ENCODE peak calls at places on chromosomes 12 and 14, in eight cellular contexts. O is AG09309; W is endothelial cell; D is CD8-positive, alpha-beta T cell; C is uterus; X is CD4-positive, alpha-beta T cell; Z is Panc1; Y is ascending aorta. I is an unnamed sample.

GRCh38 chr14:101071493-101071891 is 168.0 kb upstream of the RTL1 start:
- DNase-seq in O (no peak), W (no peak), D (no peak), C (peak; percentile 9), X (no peak), Z (no peak), Y (peak; percentile 49), I (no peak)

GRCh38 chr14:75967866-75968265 is 13.9 kb downstream of the TGFB3 start:
- DNase-seq in O (no peak), W (no peak), D (no peak), C (no peak), X (no peak), Z (no peak), Y (no peak), I (no peak)

GRCh38 chr14:91744068-91744480 is 12.2 kb upstream of the CATSPERB start:
- DNase-seq in O (no peak), W (no peak), D (no peak), C (no peak), X (no peak), Z (no peak), Y (no peak), I (peak; percentile 68)

GRCh38 chr12:107525063-107525718 is 160.4 kb upstream of the PWP1 start:
- DNase-seq in O (no peak), W (no peak), D (no peak), C (no peak), X (no peak), Z (no peak), Y (no peak), I (no peak)

GRCh38 chr12:132161046-132161781 is 17.0 kb downstream of the NOC4L start:
- DNase-seq in O (no peak), W (no peak), D (no peak), C (no peak), X (no peak), Z (no peak), Y (no peak), I (no peak)

GRCh38 chr12:88309546-88309945 is 167.4 kb downstream of the TMTC3 start:
- DNase-seq in O (peak; percentile 55), W (no peak), D (no peak), C (no peak), X (no peak), Z (no peak), Y (no peak), I (no peak)

GRCh38 chr12:103268831-103269514 is 226.8 kb downstream of the C12orf42 start:
- DNase-seq in O (no peak), W (no peak), D (no peak), C (no peak), X (no peak), Z (no peak), Y (no peak), I (no peak)

GRCh38 chr14:82385043-82385442 is 851.4 kb upstream of the SEL1L start:
- DNase-seq in O (no peak), W (no peak), D (no peak), C (no peak), X (no peak), Z (no peak), Y (no peak), I (no peak)

GRCh38 chr12:118359541-118359915 is 13.2 kb downstream of the TAOK3 start:
- DNase-seq in O (no peak), W (no peak), D (no peak), C (no peak), X (no peak), Z (no peak), Y (no peak), I (peak; percentile 22)

GRCh38 chr12:15963271-15963670 is 52.1 kb downstream of the DERA start:
- DNase-seq in O (no peak), W (no peak), D (no peak), C (no peak), X (no peak), Z (no peak), Y (no peak), I (no peak)

GRCh38 chr12:52004042-52004648 is 2.6 kb upstream of the TAMALIN start:
- DNase-seq in O (no peak), W (peak; percentile 66), D (no peak), C (peak; percentile 66), X (no peak), Z (no peak), Y (peak; percentile 78), I (peak; percentile 66)

GRCh38 chr12:110856517-110856916 is 9.7 kb downstream of the CCDC63 start:
- DNase-seq in O (no peak), W (no peak), D (no peak), C (no peak), X (no peak), Z (no peak), Y (no peak), I (no peak)

GRCh38 chr12:34347367-34347766 is 325.1 kb downstream of the ALG10 start:
- DNase-seq in O (no peak), W (no peak), D (no peak), C (no peak), X (no peak), Z (no peak), Y (no peak), I (no peak)

GRCh38 chr12:13170892-13171490 is 25.5 kb upstream of the EMP1 start:
- DNase-seq in O (no peak), W (no peak), D (no peak), C (no peak), X (no peak), Z (no peak), Y (no peak), I (no peak)

GRCh38 chr12:79409562-79409961 is 281.2 kb downstream of the PAWR start:
- DNase-seq in O (no peak), W (no peak), D (no peak), C (no peak), X (no peak), Z (no peak), Y (no peak), I (no peak)

GRCh38 chr14:99554184-99554583 is 49.8 kb downstream of the CCDC85C start:
- DNase-seq in O (no peak), W (no peak), D (no peak), C (no peak), X (no peak), Z (no peak), Y (no peak), I (no peak)

GRCh38 chr14:49306152-49306751 is 279.9 kb downstream of the RPS29 start:
- DNase-seq in O (no peak), W (no peak), D (no peak), C (no peak), X (no peak), Z (no peak), Y (no peak), I (no peak)

DNA sequence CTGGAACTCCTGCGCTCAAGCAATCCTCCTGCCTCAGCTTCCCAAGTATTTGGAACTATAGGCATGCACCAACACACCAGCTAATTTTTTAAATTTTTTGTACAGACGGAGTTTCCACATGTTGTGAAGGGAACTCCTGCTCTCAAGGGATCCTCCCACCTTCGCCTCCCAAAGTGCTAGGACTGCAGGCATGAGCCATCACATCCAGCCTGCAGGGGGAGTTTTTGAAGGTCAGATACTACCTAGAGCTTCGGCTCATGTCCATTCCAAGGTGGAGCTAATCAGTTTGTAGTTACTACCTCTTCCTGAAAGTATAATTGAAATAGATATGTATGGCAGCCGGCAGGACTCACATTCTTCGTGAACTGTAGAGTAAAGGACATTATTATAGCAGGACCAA is 3.7 kb upstream of the TAS2R19 start:
- DNase-seq in O (no peak), W (peak; percentile 26), D (no peak), C (no peak), X (no peak), Z (no peak), Y (no peak), I (no peak)
- TF ChIP-seq CTCF in O (peak; percentile 12), W (no peak), D (no peak), C (no peak), X (no peak), Z (peak; percentile 13), Y (no peak), I (no peak)

GRCh38 chr12:2876431-2877046 is 435 bp downstream of the FOXM1 start:
- DNase-seq in O (no peak), W (peak; percentile 15), D (no peak), C (no peak), X (no peak), Z (no peak), Y (no peak), I (peak; percentile 11)

GRCh38 chr12:2879853-2880252 is 2.8 kb downstream of the RHNO1 start:
- DNase-seq in O (no peak), W (no peak), D (no peak), C (no peak), X (no peak), Z (no peak), Y (no peak), I (no peak)

GRCh38 chr12:2877959-2878732 is 1.1 kb downstream of the RHNO1 start:
- DNase-seq in O (no peak), W (no peak), D (no peak), C (no peak), X (no peak), Z (no peak), Y (no peak), I (no peak)

GRCh38 chr12:2877047-2877958 is at the start of the genes FOXM1 and RHNO1:
- DNase-seq in O (no peak), W (peak; percentile 92), D (peak; percentile 83), C (peak; percentile 91), X (peak; percentile 87), Z (no peak), Y (peak; percentile 91), I (peak; percentile 90)
- TF ChIP-seq CTCF in O (no peak), W (no peak), D (no peak), C (no peak), X (no peak), Z (no peak), Y (peak; percentile 23), I (no peak)

GRCh38 chr12:100138048-100138907 is 4.4 kb downstream of the BLTP3B start:
- DNase-seq in O (no peak), W (no peak), D (no peak), C (no peak), X (no peak), Z (no peak), Y (no peak), I (no peak)
- TF ChIP-seq CTCF in O (peak; percentile 30), W (no peak), D (no peak), C (no peak), X (peak; percentile 14), Z (peak; percentile 73), Y (peak; percentile 4), I (peak; percentile 24)

GRCh38 chr12:2051700-2052625 is 824 bp upstream of the CACNA1C start:
- DNase-seq in O (no peak), W (peak; percentile 15), D (no peak), C (peak; percentile 58), X (no peak), Z (no peak), Y (no peak), I (no peak)
- TF ChIP-seq CTCF in O (no peak), W (no peak), D (no peak), C (peak; percentile 30), X (no peak), Z (no peak), Y (peak; percentile 9), I (no peak)